ENCODE peak calls at places on chromosome 13, in five cellular contexts. One of them, this sample, is unnamed.

GRCh38 chr13:113468461-113469147 is 15.3 kb upstream of the ADPRHL1 start:
- ATAC-seq in central memory CD8-positive, alpha-beta T cell: no peak
- ATAC-seq in pancreas: peak
- ATAC-seq in aorta: no peak
- ATAC-seq in natural killer cell: no peak
- ATAC-seq in this sample: no peak

GRCh38 chr13:109951491-109951890 is 165.1 kb upstream of the IRS2 start:
- ATAC-seq in central memory CD8-positive, alpha-beta T cell: no peak
- ATAC-seq in pancreas: no peak
- ATAC-seq in aorta: no peak
- ATAC-seq in natural killer cell: no peak
- ATAC-seq in this sample: no peak

GRCh38 chr13:114224201-114224600 is 10.5 kb upstream of the CDC16 start:
- ATAC-seq in central memory CD8-positive, alpha-beta T cell: no peak
- ATAC-seq in pancreas: no peak
- ATAC-seq in aorta: no peak
- ATAC-seq in natural killer cell: no peak
- ATAC-seq in this sample: no peak

GRCh38 chr13:25059166-25059565 is 36.8 kb upstream of the PABPC3 start:
- ATAC-seq in central memory CD8-positive, alpha-beta T cell: no peak
- ATAC-seq in pancreas: no peak
- ATAC-seq in aorta: no peak
- ATAC-seq in natural killer cell: no peak
- ATAC-seq in this sample: no peak

GRCh38 chr13:51500687-51501086 is 47.9 kb upstream of the INTS6 start:
- ATAC-seq in central memory CD8-positive, alpha-beta T cell: no peak
- ATAC-seq in pancreas: peak
- ATAC-seq in aorta: no peak
- ATAC-seq in natural killer cell: no peak
- ATAC-seq in this sample: no peak

GRCh38 chr13:41577437-41577836 is 120.1 kb downstream of the RGCC start:
- ATAC-seq in central memory CD8-positive, alpha-beta T cell: no peak
- ATAC-seq in pancreas: peak
- ATAC-seq in aorta: peak
- ATAC-seq in natural killer cell: no peak
- ATAC-seq in this sample: no peak

GRCh38 chr13:30446122-30446500 is 19.6 kb downstream of the HMGB1 start:
- ATAC-seq in central memory CD8-positive, alpha-beta T cell: no peak
- ATAC-seq in pancreas: no peak
- ATAC-seq in aorta: peak
- ATAC-seq in natural killer cell: peak
- ATAC-seq in this sample: peak

GRCh38 chr13:78649997-78650724 is 8.8 kb downstream of the OBI1 start:
- ATAC-seq in central memory CD8-positive, alpha-beta T cell: peak
- ATAC-seq in pancreas: no peak
- ATAC-seq in aorta: no peak
- ATAC-seq in natural killer cell: no peak
- ATAC-seq in this sample: no peak

GRCh38 chr13:39612023-39612637 is 9.1 kb upstream of the LHFPL6 start:
- ATAC-seq in central memory CD8-positive, alpha-beta T cell: no peak
- ATAC-seq in pancreas: peak
- ATAC-seq in aorta: peak
- ATAC-seq in natural killer cell: peak
- ATAC-seq in this sample: peak

GRCh38 chr13:113432509-113433270 is 20.6 kb downstream of the ADPRHL1 start:
- ATAC-seq in central memory CD8-positive, alpha-beta T cell: no peak
- ATAC-seq in pancreas: no peak
- ATAC-seq in aorta: no peak
- ATAC-seq in natural killer cell: no peak
- ATAC-seq in this sample: no peak

GRCh38 chr13:23081901-23082300 is 98.9 kb upstream of the SGCG start:
- ATAC-seq in central memory CD8-positive, alpha-beta T cell: no peak
- ATAC-seq in pancreas: no peak
- ATAC-seq in aorta: no peak
- ATAC-seq in natural killer cell: no peak
- ATAC-seq in this sample: no peak

GRCh38 chr13:25421602-25422001 is 49.8 kb downstream of the ATP8A2 start:
- ATAC-seq in central memory CD8-positive, alpha-beta T cell: no peak
- ATAC-seq in pancreas: no peak
- ATAC-seq in aorta: no peak
- ATAC-seq in natural killer cell: no peak
- ATAC-seq in this sample: no peak

GRCh38 chr13:109100705-109101104 is 471.3 kb downstream of the MYO16 start:
- ATAC-seq in central memory CD8-positive, alpha-beta T cell: no peak
- ATAC-seq in pancreas: no peak
- ATAC-seq in aorta: no peak
- ATAC-seq in natural killer cell: no peak
- ATAC-seq in this sample: no peak

GRCh38 chr13:26010487-26011207 is 41.2 kb downstream of the SHISA2 start:
- ATAC-seq in central memory CD8-positive, alpha-beta T cell: no peak
- ATAC-seq in pancreas: no peak
- ATAC-seq in aorta: no peak
- ATAC-seq in natural killer cell: no peak
- ATAC-seq in this sample: no peak

GRCh38 chr13:94252209-94252608 is 227.3 kb downstream of the DCT start:
- ATAC-seq in central memory CD8-positive, alpha-beta T cell: no peak
- ATAC-seq in pancreas: peak
- ATAC-seq in aorta: no peak
- ATAC-seq in natural killer cell: no peak
- ATAC-seq in this sample: no peak

GRCh38 chr13:30313307-30313706 is 6.0 kb upstream of the KATNAL1 start:
- ATAC-seq in central memory CD8-positive, alpha-beta T cell: no peak
- ATAC-seq in pancreas: no peak
- ATAC-seq in aorta: no peak
- ATAC-seq in natural killer cell: no peak
- ATAC-seq in this sample: no peak

GRCh38 chr13:74256969-74257368 is 122.8 kb upstream of the KLF12 start:
- ATAC-seq in central memory CD8-positive, alpha-beta T cell: no peak
- ATAC-seq in pancreas: no peak
- ATAC-seq in aorta: no peak
- ATAC-seq in natural killer cell: no peak
- ATAC-seq in this sample: no peak

GRCh38 chr13:74027161-74027779 is 106.9 kb downstream of the KLF12 start:
- ATAC-seq in central memory CD8-positive, alpha-beta T cell: peak
- ATAC-seq in pancreas: no peak
- ATAC-seq in aorta: no peak
- ATAC-seq in natural killer cell: peak
- ATAC-seq in this sample: no peak

GRCh38 chr13:54415753-54416366 is 1387.2 kb downstream of the OLFM4 start:
- ATAC-seq in central memory CD8-positive, alpha-beta T cell: no peak
- ATAC-seq in pancreas: no peak
- ATAC-seq in aorta: no peak
- ATAC-seq in natural killer cell: no peak
- ATAC-seq in this sample: no peak

GRCh38 chr13:76856141-76856571 is 30.0 kb downstream of the KCTD12 start:
- ATAC-seq in central memory CD8-positive, alpha-beta T cell: no peak
- ATAC-seq in pancreas: no peak
- ATAC-seq in aorta: no peak
- ATAC-seq in natural killer cell: no peak
- ATAC-seq in this sample: peak

GRCh38 chr13:36163809-36164308 is 32.7 kb upstream of the DCLK1 start:
- ATAC-seq in central memory CD8-positive, alpha-beta T cell: no peak
- ATAC-seq in pancreas: peak
- ATAC-seq in aorta: peak
- ATAC-seq in natural killer cell: no peak
- ATAC-seq in this sample: peak

GRCh38 chr13:41942462-41943094 is 18.3 kb downstream of the VWA8 start:
- ATAC-seq in central memory CD8-positive, alpha-beta T cell: no peak
- ATAC-seq in pancreas: peak
- ATAC-seq in aorta: no peak
- ATAC-seq in natural killer cell: no peak
- ATAC-seq in this sample: no peak

This sample was measured in esophagus mucosa.